ENCODE peak calls at places on chromosomes 3 and 15, in eight cellular contexts. N is brain microvascular endothelial cell, W is AG09309, Z is uterus, Q is AG04449, B is dorsolateral prefrontal cortex, M is Peyer's patch, C is choroid plexus epithelial cell. E is an unnamed sample.
A peak's percentile ranks its signal among the peaks of the same experiment; 100 is the strongest.

GRCh38 chr3:195204360-195205166 is 66.4 kb downstream of the XXYLT1 start:
- DNase-seq in N (peak; percentile 68), W (no peak), Z (peak; percentile 19), Q (no peak), B (peak; percentile 25), M (no peak), C (peak; percentile 43), E (no peak)

GRCh38 chr3:100072328-100073048 is 41.8 kb downstream of the FILIP1L start:
- DNase-seq in N (no peak), W (no peak), Z (no peak), Q (no peak), B (no peak), M (no peak), C (no peak), E (no peak)

GRCh38 chr3:147371141-147371540 is 35.2 kb downstream of the ZIC4 start:
- DNase-seq in N (no peak), W (no peak), Z (no peak), Q (no peak), B (no peak), M (no peak), C (no peak), E (no peak)

GRCh38 chr15:88342666-88343065 is 86.1 kb upstream of the NTRK3 start:
- DNase-seq in N (no peak), W (peak; percentile 67), Z (no peak), Q (no peak), B (no peak), M (no peak), C (no peak), E (no peak)

GRCh38 chr3:5766848-5767247 is 579.3 kb downstream of the EDEM1 start:
- DNase-seq in N (no peak), W (no peak), Z (no peak), Q (no peak), B (no peak), M (no peak), C (no peak), E (no peak)

GRCh38 chr3:9615003-9615628 is 34.2 kb upstream of the MTMR14 start:
- DNase-seq in N (no peak), W (no peak), Z (no peak), Q (no peak), B (no peak), M (no peak), C (no peak), E (no peak)

GRCh38 chr3:144708437-144708836 is 736.8 kb downstream of the DIPK2A start:
- DNase-seq in N (no peak), W (no peak), Z (no peak), Q (no peak), B (no peak), M (no peak), C (no peak), E (no peak)

GRCh38 chr3:99808163-99808794 is 9.4 kb upstream of the CMSS1 start:
- DNase-seq in N (peak; percentile 87), W (peak; percentile 60), Z (no peak), Q (peak; percentile 51), B (no peak), M (peak; percentile 35), C (peak; percentile 93), E (no peak)

GRCh38 chr3:38573606-38574005 is 75.9 kb downstream of the SCN5A start:
- DNase-seq in N (no peak), W (no peak), Z (no peak), Q (no peak), B (no peak), M (no peak), C (no peak), E (no peak)

GRCh38 chr3:32825601-32826375 is 8.0 kb downstream of the TRIM71 start:
- DNase-seq in N (no peak), W (no peak), Z (no peak), Q (no peak), B (no peak), M (no peak), C (no peak), E (no peak)

GRCh38 chr3:53194218-53195065 is 33.4 kb downstream of the PRKCD start:
- DNase-seq in N (peak; percentile 22), W (no peak), Z (no peak), Q (no peak), B (no peak), M (no peak), C (peak; percentile 72), E (no peak)

GRCh38 chr3:141360888-141361598 is 7.3 kb upstream of the ZBTB38 start:
- DNase-seq in N (peak; percentile 96), W (peak; percentile 71), Z (no peak), Q (peak; percentile 87), B (no peak), M (no peak), C (peak; percentile 94), E (no peak)

GRCh38 chr15:42371125-42371524 is 11.8 kb downstream of the CAPN3 start:
- DNase-seq in N (peak; percentile 34), W (no peak), Z (no peak), Q (no peak), B (no peak), M (no peak), C (peak; percentile 58), E (no peak)

GRCh38 chr3:157581331-157581730 is 78.1 kb upstream of the VEPH1 start:
- DNase-seq in N (peak; percentile 45), W (no peak), Z (no peak), Q (peak; percentile 10), B (no peak), M (no peak), C (peak; percentile 47), E (no peak)

GRCh38 chr15:51878446-51879386 is 49.3 kb downstream of the TMOD3 start:
- DNase-seq in N (peak; percentile 80), W (no peak), Z (no peak), Q (no peak), B (no peak), M (no peak), C (peak; percentile 93), E (no peak)

GRCh38 chr15:39285663-39286062 is 295.2 kb upstream of the THBS1 start:
- DNase-seq in N (no peak), W (no peak), Z (no peak), Q (no peak), B (no peak), M (no peak), C (no peak), E (no peak)

GRCh38 chr3:129961142-129961541 is 13.4 kb upstream of the TRH start:
- DNase-seq in N (no peak), W (no peak), Z (peak; percentile 55), Q (no peak), B (no peak), M (no peak), C (no peak), E (no peak)

GRCh38 chr3:144324061-144324460 is 352.4 kb downstream of the DIPK2A start:
- DNase-seq in N (no peak), W (no peak), Z (no peak), Q (no peak), B (no peak), M (no peak), C (no peak), E (no peak)

GRCh38 chr3:172367205-172368105 is 80.8 kb downstream of the GHSR start:
- DNase-seq in N (peak; percentile 57), W (no peak), Z (no peak), Q (no peak), B (no peak), M (no peak), C (peak; percentile 74), E (no peak)

GRCh38 chr3:105688821-105689220 is 180.0 kb downstream of the CBLB start:
- DNase-seq in N (no peak), W (no peak), Z (no peak), Q (no peak), B (no peak), M (no peak), C (peak; percentile 30), E (no peak)

GRCh38 chr3:24662449-24663345 is 168.0 kb upstream of the THRB start:
- DNase-seq in N (no peak), W (no peak), Z (no peak), Q (no peak), B (no peak), M (no peak), C (no peak), E (no peak)

GRCh38 chr3:11679964-11680363 is 36.2 kb upstream of the VGLL4 start:
- DNase-seq in N (no peak), W (no peak), Z (no peak), Q (no peak), B (no peak), M (no peak), C (no peak), E (no peak)
- TF ChIP-seq CTCF in N (no peak), W (no peak), Z (no peak), Q (no peak), B (no peak), M (no peak), C (no peak), E (no peak)

GRCh38 chr15:93037341-93038063 is 51.5 kb downstream of the RGMA start:
- DNase-seq in N (peak; percentile 25), W (no peak), Z (peak; percentile 64), Q (peak; percentile 5), B (peak; percentile 58), M (no peak), C (peak; percentile 65), E (no peak)
- TF ChIP-seq CTCF in N (peak; percentile 47), W (peak; percentile 42), Z (peak; percentile 9), Q (peak; percentile 50), B (no peak), M (no peak), C (peak; percentile 65), E (no peak)

GRCh38 chr3:46603461-46604062 is 8.8 kb upstream of the FAM240A start:
- DNase-seq in N (no peak), W (no peak), Z (no peak), Q (no peak), B (no peak), M (no peak), C (no peak), E (no peak)

GRCh38 chr3:46609944-46610722 is 2.2 kb upstream of the FAM240A start:
- DNase-seq in N (no peak), W (no peak), Z (no peak), Q (no peak), B (no peak), M (no peak), C (no peak), E (no peak)

GRCh38 chr3:46609074-46609735 is 3.1 kb upstream of the FAM240A start:
- DNase-seq in N (no peak), W (no peak), Z (no peak), Q (no peak), B (no peak), M (no peak), C (no peak), E (no peak)

GRCh38 chr3:46604127-46604526 is 8.2 kb upstream of the FAM240A start:
- DNase-seq in N (no peak), W (no peak), Z (no peak), Q (no peak), B (no peak), M (no peak), C (no peak), E (no peak)

DNA sequence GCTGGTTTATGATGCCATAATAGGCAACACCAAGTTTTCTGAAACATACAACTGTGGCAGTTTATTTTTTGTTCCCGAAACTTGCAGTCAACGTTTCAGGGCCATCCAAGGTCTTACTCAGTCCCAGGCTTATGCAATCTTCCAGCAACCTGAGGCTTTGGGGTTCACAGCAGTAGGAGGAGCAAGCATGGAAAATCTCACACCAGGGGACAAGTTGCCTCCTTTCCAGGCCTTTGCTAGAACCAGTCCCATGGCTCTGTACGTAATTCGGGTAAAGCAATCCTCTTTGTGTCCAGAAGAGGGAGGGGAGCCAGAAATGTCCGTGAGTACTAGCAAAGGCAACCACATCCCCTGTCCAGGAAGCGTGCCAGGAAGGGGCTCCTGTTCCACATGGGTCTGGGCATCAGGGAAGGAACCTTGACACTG is 4.7 kb upstream of the FAM240A start:
- DNase-seq in N (no peak), W (no peak), Z (no peak), Q (no peak), B (no peak), M (no peak), C (peak; percentile 16), E (no peak)
- TF ChIP-seq CTCF in N (peak; percentile 44), W (peak; percentile 16), Z (no peak), Q (no peak), B (no peak), M (no peak), C (peak; percentile 35), E (no peak)

GRCh38 chr15:70236306-70237103 is 138.8 kb upstream of the TLE3 start:
- DNase-seq in N (peak; percentile 79), W (peak; percentile 65), Z (no peak), Q (peak; percentile 53), B (no peak), M (peak; percentile 62), C (peak; percentile 80), E (peak; percentile 6)
- TF ChIP-seq CTCF in N (no peak), W (no peak), Z (no peak), Q (no peak), B (no peak), M (no peak), C (no peak), E (no peak)